ENCODE peak calls at places on chromosomes 6 and 20, in seven cellular contexts. One of them, this sample, is unnamed.

GRCh38 chr6:6614965-6615304 is 26.4 kb downstream of the LY86 start:
- DNase-seq in bronchial epithelial cell: no peak
- DNase-seq in AG10803: no peak
- DNase-seq in stimulated activated CD8-positive, alpha-beta memory T cell treated with anti-CD3 and anti-CD28 coated beads, Interleukin-4, amount 100 ng/mL, for 4 hours: no peak
- DNase-seq in endodermal cell: no peak
- DNase-seq in type B pancreatic cell: no peak
- DNase-seq in amniotic stem cell: no peak
- DNase-seq in this sample: no peak

GRCh38 chr6:35318200-35318844 is 20.7 kb downstream of the DEF6 start:
- DNase-seq in type B pancreatic cell: peak; percentile 97
- DNase-seq in stimulated activated CD8-positive, alpha-beta memory T cell treated with anti-CD3 and anti-CD28 coated beads, Interleukin-4, amount 100 ng/mL, for 4 hours: no peak
- DNase-seq in bronchial epithelial cell: peak; percentile 50
- DNase-seq in endodermal cell: peak; percentile 99
- DNase-seq in AG10803: peak; percentile 49
- DNase-seq in amniotic stem cell: peak; percentile 54
- DNase-seq in this sample: peak; percentile 89

GRCh38 chr6:583116-583515 is 73.8 kb downstream of the HUS1B start:
- DNase-seq in bronchial epithelial cell: peak; percentile 81
- DNase-seq in AG10803: no peak
- DNase-seq in stimulated activated CD8-positive, alpha-beta memory T cell treated with anti-CD3 and anti-CD28 coated beads, Interleukin-4, amount 100 ng/mL, for 4 hours: no peak
- DNase-seq in type B pancreatic cell: no peak
- DNase-seq in endodermal cell: no peak
- DNase-seq in amniotic stem cell: no peak
- DNase-seq in this sample: peak; percentile 23

GRCh38 chr6:88360203-88360797 is 194.2 kb upstream of the CNR1 start:
- DNase-seq in amniotic stem cell: no peak
- DNase-seq in stimulated activated CD8-positive, alpha-beta memory T cell treated with anti-CD3 and anti-CD28 coated beads, Interleukin-4, amount 100 ng/mL, for 4 hours: no peak
- DNase-seq in AG10803: peak; percentile 77
- DNase-seq in bronchial epithelial cell: peak; percentile 37
- DNase-seq in endodermal cell: no peak
- DNase-seq in type B pancreatic cell: no peak
- DNase-seq in this sample: no peak

GRCh38 chr6:43981363-43981990 is 145.8 kb downstream of the MRPL14 start:
- DNase-seq in endodermal cell: peak; percentile 28
- DNase-seq in stimulated activated CD8-positive, alpha-beta memory T cell treated with anti-CD3 and anti-CD28 coated beads, Interleukin-4, amount 100 ng/mL, for 4 hours: no peak
- DNase-seq in amniotic stem cell: no peak
- DNase-seq in type B pancreatic cell: peak; percentile 62
- DNase-seq in bronchial epithelial cell: no peak
- DNase-seq in AG10803: no peak
- DNase-seq in this sample: no peak

GRCh38 chr6:10687582-10687981 is 6.8 kb downstream of the C6orf52 start:
- DNase-seq in endodermal cell: peak; percentile 61
- DNase-seq in amniotic stem cell: no peak
- DNase-seq in AG10803: no peak
- DNase-seq in stimulated activated CD8-positive, alpha-beta memory T cell treated with anti-CD3 and anti-CD28 coated beads, Interleukin-4, amount 100 ng/mL, for 4 hours: no peak
- DNase-seq in type B pancreatic cell: no peak
- DNase-seq in bronchial epithelial cell: no peak
- DNase-seq in this sample: peak; percentile 78

GRCh38 chr6:158817298-158818007 is 1.7 kb downstream of the EZR start:
- DNase-seq in type B pancreatic cell: no peak
- DNase-seq in stimulated activated CD8-positive, alpha-beta memory T cell treated with anti-CD3 and anti-CD28 coated beads, Interleukin-4, amount 100 ng/mL, for 4 hours: no peak
- DNase-seq in endodermal cell: peak; percentile 80
- DNase-seq in amniotic stem cell: no peak
- DNase-seq in AG10803: peak; percentile 34
- DNase-seq in bronchial epithelial cell: no peak
- DNase-seq in this sample: peak; percentile 70

GRCh38 chr6:131787079-131787478 is 20.7 kb upstream of the ENPP1 start:
- DNase-seq in stimulated activated CD8-positive, alpha-beta memory T cell treated with anti-CD3 and anti-CD28 coated beads, Interleukin-4, amount 100 ng/mL, for 4 hours: no peak
- DNase-seq in AG10803: no peak
- DNase-seq in type B pancreatic cell: no peak
- DNase-seq in amniotic stem cell: no peak
- DNase-seq in endodermal cell: no peak
- DNase-seq in bronchial epithelial cell: no peak
- DNase-seq in this sample: no peak

GRCh38 chr20:10537850-10538480 is 102.9 kb downstream of the SLX4IP start:
- DNase-seq in AG10803: peak; percentile 46
- DNase-seq in amniotic stem cell: no peak
- DNase-seq in type B pancreatic cell: no peak
- DNase-seq in bronchial epithelial cell: peak; percentile 54
- DNase-seq in stimulated activated CD8-positive, alpha-beta memory T cell treated with anti-CD3 and anti-CD28 coated beads, Interleukin-4, amount 100 ng/mL, for 4 hours: no peak
- DNase-seq in endodermal cell: no peak
- DNase-seq in this sample: no peak

GRCh38 chr6:54048782-54049181 is 62.5 kb upstream of the MLIP start:
- DNase-seq in bronchial epithelial cell: no peak
- DNase-seq in stimulated activated CD8-positive, alpha-beta memory T cell treated with anti-CD3 and anti-CD28 coated beads, Interleukin-4, amount 100 ng/mL, for 4 hours: no peak
- DNase-seq in AG10803: no peak
- DNase-seq in type B pancreatic cell: no peak
- DNase-seq in endodermal cell: no peak
- DNase-seq in amniotic stem cell: no peak
- DNase-seq in this sample: no peak

GRCh38 chr20:23920936-23921335 is 41.4 kb upstream of the CST5 start:
- DNase-seq in endodermal cell: no peak
- DNase-seq in AG10803: no peak
- DNase-seq in bronchial epithelial cell: no peak
- DNase-seq in stimulated activated CD8-positive, alpha-beta memory T cell treated with anti-CD3 and anti-CD28 coated beads, Interleukin-4, amount 100 ng/mL, for 4 hours: no peak
- DNase-seq in type B pancreatic cell: no peak
- DNase-seq in amniotic stem cell: no peak
- DNase-seq in this sample: no peak

GRCh38 chr6:166419268-166419667 is 36.5 kb upstream of the MPC1 start:
- DNase-seq in type B pancreatic cell: no peak
- DNase-seq in AG10803: peak; percentile 24
- DNase-seq in stimulated activated CD8-positive, alpha-beta memory T cell treated with anti-CD3 and anti-CD28 coated beads, Interleukin-4, amount 100 ng/mL, for 4 hours: no peak
- DNase-seq in endodermal cell: no peak
- DNase-seq in amniotic stem cell: no peak
- DNase-seq in bronchial epithelial cell: peak; percentile 64
- DNase-seq in this sample: no peak

GRCh38 chr20:14142964-14143627 is 147.8 kb downstream of the MACROD2 start:
- DNase-seq in bronchial epithelial cell: peak; percentile 55
- DNase-seq in AG10803: peak; percentile 54
- DNase-seq in stimulated activated CD8-positive, alpha-beta memory T cell treated with anti-CD3 and anti-CD28 coated beads, Interleukin-4, amount 100 ng/mL, for 4 hours: no peak
- DNase-seq in type B pancreatic cell: no peak
- DNase-seq in endodermal cell: no peak
- DNase-seq in amniotic stem cell: no peak
- DNase-seq in this sample: peak; percentile 62

GRCh38 chr6:155310596-155310995 is 3.7 kb downstream of the TFB1M start:
- DNase-seq in type B pancreatic cell: no peak
- DNase-seq in AG10803: peak; percentile 20
- DNase-seq in stimulated activated CD8-positive, alpha-beta memory T cell treated with anti-CD3 and anti-CD28 coated beads, Interleukin-4, amount 100 ng/mL, for 4 hours: no peak
- DNase-seq in endodermal cell: no peak
- DNase-seq in bronchial epithelial cell: peak; percentile 91
- DNase-seq in amniotic stem cell: no peak
- DNase-seq in this sample: no peak

GRCh38 chr6:44540881-44541280 is 153.4 kb downstream of the CDC5L start:
- DNase-seq in stimulated activated CD8-positive, alpha-beta memory T cell treated with anti-CD3 and anti-CD28 coated beads, Interleukin-4, amount 100 ng/mL, for 4 hours: no peak
- DNase-seq in endodermal cell: no peak
- DNase-seq in amniotic stem cell: no peak
- DNase-seq in type B pancreatic cell: peak; percentile 29
- DNase-seq in AG10803: no peak
- DNase-seq in bronchial epithelial cell: no peak
- DNase-seq in this sample: no peak

GRCh38 chr6:150078788-150079187 is 9.9 kb upstream of the ULBP3 start:
- DNase-seq in stimulated activated CD8-positive, alpha-beta memory T cell treated with anti-CD3 and anti-CD28 coated beads, Interleukin-4, amount 100 ng/mL, for 4 hours: no peak
- DNase-seq in amniotic stem cell: no peak
- DNase-seq in bronchial epithelial cell: peak; percentile 77
- DNase-seq in endodermal cell: no peak
- DNase-seq in type B pancreatic cell: no peak
- DNase-seq in AG10803: no peak
- DNase-seq in this sample: no peak

GRCh38 chr20:24698189-24698588 is 228.8 kb downstream of the SYNDIG1 start:
- DNase-seq in bronchial epithelial cell: no peak
- DNase-seq in amniotic stem cell: no peak
- DNase-seq in AG10803: no peak
- DNase-seq in endodermal cell: peak; percentile 33
- DNase-seq in type B pancreatic cell: peak; percentile 27
- DNase-seq in stimulated activated CD8-positive, alpha-beta memory T cell treated with anti-CD3 and anti-CD28 coated beads, Interleukin-4, amount 100 ng/mL, for 4 hours: no peak
- DNase-seq in this sample: no peak

GRCh38 chr6:55632953-55633352 is 54.0 kb upstream of the HMGCLL1 start:
- DNase-seq in type B pancreatic cell: no peak
- DNase-seq in bronchial epithelial cell: peak; percentile 67
- DNase-seq in AG10803: no peak
- DNase-seq in amniotic stem cell: no peak
- DNase-seq in stimulated activated CD8-positive, alpha-beta memory T cell treated with anti-CD3 and anti-CD28 coated beads, Interleukin-4, amount 100 ng/mL, for 4 hours: no peak
- DNase-seq in endodermal cell: no peak
- DNase-seq in this sample: no peak

GRCh38 chr20:50152394-50153152 is 950 bp downstream of the PEDS1 start:
- DNase-seq in AG10803: no peak
- DNase-seq in bronchial epithelial cell: peak; percentile 80
- DNase-seq in amniotic stem cell: no peak
- DNase-seq in stimulated activated CD8-positive, alpha-beta memory T cell treated with anti-CD3 and anti-CD28 coated beads, Interleukin-4, amount 100 ng/mL, for 4 hours: no peak
- DNase-seq in endodermal cell: peak; percentile 65
- DNase-seq in type B pancreatic cell: no peak
- DNase-seq in this sample: no peak

GRCh38 chr6:76789580-76789979 is 673.7 kb downstream of the HTR1B start:
- DNase-seq in endodermal cell: no peak
- DNase-seq in type B pancreatic cell: no peak
- DNase-seq in amniotic stem cell: no peak
- DNase-seq in bronchial epithelial cell: no peak
- DNase-seq in stimulated activated CD8-positive, alpha-beta memory T cell treated with anti-CD3 and anti-CD28 coated beads, Interleukin-4, amount 100 ng/mL, for 4 hours: no peak
- DNase-seq in AG10803: no peak
- DNase-seq in this sample: no peak

GRCh38 chr6:25136879-25137278 is 142.3 kb upstream of the CARMIL1 start:
- DNase-seq in stimulated activated CD8-positive, alpha-beta memory T cell treated with anti-CD3 and anti-CD28 coated beads, Interleukin-4, amount 100 ng/mL, for 4 hours: no peak
- DNase-seq in type B pancreatic cell: no peak
- DNase-seq in amniotic stem cell: no peak
- DNase-seq in endodermal cell: no peak
- DNase-seq in AG10803: peak; percentile 32
- DNase-seq in bronchial epithelial cell: no peak
- DNase-seq in this sample: no peak

GRCh38 chr6:99951016-99951805 is 42.8 kb downstream of the MCHR2 start:
- DNase-seq in stimulated activated CD8-positive, alpha-beta memory T cell treated with anti-CD3 and anti-CD28 coated beads, Interleukin-4, amount 100 ng/mL, for 4 hours: no peak
- DNase-seq in AG10803: peak; percentile 49
- DNase-seq in type B pancreatic cell: no peak
- DNase-seq in amniotic stem cell: no peak
- DNase-seq in bronchial epithelial cell: no peak
- DNase-seq in endodermal cell: no peak
- DNase-seq in this sample: no peak

GRCh38 chr6:106748547-106749207 is 119.3 kb downstream of the QRSL1 start:
- DNase-seq in stimulated activated CD8-positive, alpha-beta memory T cell treated with anti-CD3 and anti-CD28 coated beads, Interleukin-4, amount 100 ng/mL, for 4 hours: no peak
- DNase-seq in amniotic stem cell: no peak
- DNase-seq in bronchial epithelial cell: no peak
- DNase-seq in endodermal cell: peak; percentile 69
- DNase-seq in type B pancreatic cell: no peak
- DNase-seq in AG10803: no peak
- DNase-seq in this sample: peak; percentile 45

GRCh38 chr6:45445749-45446454 is 68.2 kb upstream of the SUPT3H start:
- DNase-seq in amniotic stem cell: peak; percentile 92
- DNase-seq in bronchial epithelial cell: peak; percentile 99
- DNase-seq in stimulated activated CD8-positive, alpha-beta memory T cell treated with anti-CD3 and anti-CD28 coated beads, Interleukin-4, amount 100 ng/mL, for 4 hours: no peak
- DNase-seq in type B pancreatic cell: no peak
- DNase-seq in endodermal cell: peak; percentile 82
- DNase-seq in AG10803: peak; percentile 99
- DNase-seq in this sample: no peak

GRCh38 chr20:33408313-33408712 is 7.0 kb upstream of the CDK5RAP1 start:
- DNase-seq in stimulated activated CD8-positive, alpha-beta memory T cell treated with anti-CD3 and anti-CD28 coated beads, Interleukin-4, amount 100 ng/mL, for 4 hours: no peak
- DNase-seq in amniotic stem cell: no peak
- DNase-seq in AG10803: no peak
- DNase-seq in bronchial epithelial cell: no peak
- DNase-seq in endodermal cell: no peak
- DNase-seq in type B pancreatic cell: no peak
- DNase-seq in this sample: no peak

GRCh38 chr20:50558483-50558925 is 48.3 kb downstream of the PTPN1 start:
- DNase-seq in type B pancreatic cell: no peak
- DNase-seq in endodermal cell: no peak
- DNase-seq in amniotic stem cell: peak; percentile 40
- DNase-seq in bronchial epithelial cell: peak; percentile 88
- DNase-seq in stimulated activated CD8-positive, alpha-beta memory T cell treated with anti-CD3 and anti-CD28 coated beads, Interleukin-4, amount 100 ng/mL, for 4 hours: no peak
- DNase-seq in AG10803: peak; percentile 63
- DNase-seq in this sample: no peak

GRCh38 chr20:57483287-57484050 is 41.5 kb downstream of the CTCFL start:
- DNase-seq in endodermal cell: peak; percentile 32
- DNase-seq in type B pancreatic cell: no peak
- DNase-seq in amniotic stem cell: no peak
- DNase-seq in bronchial epithelial cell: no peak
- DNase-seq in stimulated activated CD8-positive, alpha-beta memory T cell treated with anti-CD3 and anti-CD28 coated beads, Interleukin-4, amount 100 ng/mL, for 4 hours: no peak
- DNase-seq in AG10803: no peak
- DNase-seq in this sample: no peak

GRCh38 chr20:41276317-41276751 is 41.2 kb downstream of the ZHX3 start:
- DNase-seq in endodermal cell: no peak
- DNase-seq in bronchial epithelial cell: no peak
- DNase-seq in amniotic stem cell: no peak
- DNase-seq in AG10803: no peak
- DNase-seq in stimulated activated CD8-positive, alpha-beta memory T cell treated with anti-CD3 and anti-CD28 coated beads, Interleukin-4, amount 100 ng/mL, for 4 hours: no peak
- DNase-seq in type B pancreatic cell: no peak
- DNase-seq in this sample: no peak